ENCODE peak calls at places on chromosomes 4 and X, in five cellular contexts. L is activated CD4-positive, alpha-beta memory T cell treated with anti-CD3 and anti-CD28 coated beads, Interleukin-2, amount 10 ng/mL, durations not matched to agents 7 days and 5 days; Y is Kasumi-1; R is colonic mucosa; A is amniotic stem cell. D is an unnamed sample.

GRCh38 chrX:103716967-103717366 is 6.3 kb downstream of the TMEM31 start:
- DNase-seq in Y (no peak), A (no peak), L (no peak), R (peak), D (no peak)

GRCh38 chr4:113784497-113785254 is 23.1 kb upstream of the CAMK2D start:
- DNase-seq in Y (peak), R (no peak), L (no peak), A (peak), D (no peak)

GRCh38 chrX:153870288-153870690 is 15.7 kb downstream of the L1CAM start:
- DNase-seq in A (no peak), R (no peak), L (no peak), Y (no peak), D (no peak)

GRCh38 chr4:113384600-113384999 is 335.1 kb downstream of the ANK2 start:
- DNase-seq in R (no peak), L (no peak), A (no peak), Y (no peak), D (no peak)

GRCh38 chrX:21374163-21374993 is at the start of gene CNKSR2:
- DNase-seq in A (no peak), Y (peak), L (peak), R (no peak), D (peak)

GRCh38 chr4:16026155-16026761 is 57.6 kb downstream of the PROM1 start:
- DNase-seq in L (no peak), Y (peak), R (peak), A (peak), D (no peak)

GRCh38 chrX:48826876-48827653 is 752 bp downstream of the ERAS start:
- DNase-seq in A (no peak), R (no peak), Y (peak), L (no peak), D (no peak)

GRCh38 chrX:49190783-49191032 is 4.5 kb upstream of the PRICKLE3 start:
- DNase-seq in A (no peak), L (no peak), R (no peak), Y (no peak), D (no peak)

GRCh38 chr4:127015616-127016015 is 617.1 kb upstream of the INTU start:
- DNase-seq in Y (peak), R (no peak), A (no peak), L (no peak), D (no peak)

GRCh38 chr4:139367421-139368090 is 65.3 kb upstream of the NDUFC1 start:
- DNase-seq in Y (no peak), R (no peak), A (no peak), L (no peak), D (no peak)